ENCODE peak calls at places on chromosomes 2 and 18, in seven cellular contexts. G is GM23338, L is cardiac muscle cell, V is mucosa of descending colon, Q is pancreas, X is transverse colon, J is hepatocyte. I is an unnamed sample.
A peak's percentile ranks its signal among the peaks of the same experiment; 100 is the strongest.

GRCh38 chr2:650343-651310 is 26.6 kb downstream of the TMEM18 start:
- DNase-seq in G (no peak), L (no peak), V (no peak), Q (peak; percentile 7), X (no peak), J (no peak), I (no peak)

GRCh38 chr2:235077046-235077445 is 125.2 kb downstream of the SH3BP4 start:
- DNase-seq in G (no peak), L (no peak), V (no peak), Q (no peak), X (no peak), J (no peak), I (no peak)

GRCh38 chr2:162113771-162114168 is 38.3 kb downstream of the GCG start:
- DNase-seq in G (peak; percentile 2), L (no peak), V (no peak), Q (peak; percentile 39), X (no peak), J (peak; percentile 59), I (no peak)

GRCh38 chr18:62500966-62501591 is 21.7 kb upstream of the ZCCHC2 start:
- DNase-seq in G (no peak), L (no peak), V (no peak), Q (no peak), X (no peak), J (no peak), I (no peak)

GRCh38 chr2:103788346-103788745 is 1026.5 kb downstream of the TMEM182 start:
- DNase-seq in G (peak; percentile 4), L (peak; percentile 7), V (no peak), Q (no peak), X (no peak), J (peak; percentile 5), I (no peak)

GRCh38 chr18:62187543-62188378 is 706 bp downstream of the RELCH start:
- DNase-seq in G (peak; percentile 68), L (peak; percentile 77), V (no peak), Q (peak; percentile 29), X (peak; percentile 47), J (peak; percentile 62), I (no peak)

GRCh38 chr2:222179592-222179991 is 119.2 kb downstream of the PAX3 start:
- DNase-seq in G (no peak), L (peak; percentile 54), V (no peak), Q (no peak), X (no peak), J (no peak), I (no peak)

GRCh38 chr18:35968278-35968880 is 4.1 kb upstream of the RMP24 start:
- DNase-seq in G (no peak), L (no peak), V (no peak), Q (no peak), X (no peak), J (no peak), I (no peak)

GRCh38 chr2:53567073-53567472 is 200.5 kb upstream of the CHAC2 start:
- DNase-seq in G (no peak), L (no peak), V (no peak), Q (no peak), X (no peak), J (no peak), I (no peak)

GRCh38 chr2:200702646-200703118 is 109.0 kb upstream of the BZW1 start:
- DNase-seq in G (no peak), L (no peak), V (no peak), Q (no peak), X (no peak), J (peak; percentile 30), I (no peak)

GRCh38 chr2:30074023-30074422 is 72.8 kb upstream of the YPEL5 start:
- DNase-seq in G (no peak), L (no peak), V (no peak), Q (no peak), X (no peak), J (no peak), I (no peak)

GRCh38 chr2:67322361-67323001 is 74.7 kb upstream of the ETAA1 start:
- DNase-seq in G (peak; percentile 72), L (peak; percentile 70), V (no peak), Q (peak; percentile 75), X (peak; percentile 14), J (peak; percentile 48), I (no peak)

GRCh38 chr2:7953184-7953583 is 728.7 kb upstream of the ID2 start:
- DNase-seq in G (no peak), L (no peak), V (no peak), Q (no peak), X (no peak), J (no peak), I (no peak)

GRCh38 chr2:143844986-143845385 is 674.9 kb downstream of the ZEB2 start:
- DNase-seq in G (no peak), L (no peak), V (no peak), Q (no peak), X (no peak), J (no peak), I (no peak)

GRCh38 chr2:96501471-96501874 is 3.7 kb downstream of the NEURL3 start:
- DNase-seq in G (no peak), L (no peak), V (no peak), Q (no peak), X (no peak), J (peak; percentile 8), I (no peak)

DNA sequence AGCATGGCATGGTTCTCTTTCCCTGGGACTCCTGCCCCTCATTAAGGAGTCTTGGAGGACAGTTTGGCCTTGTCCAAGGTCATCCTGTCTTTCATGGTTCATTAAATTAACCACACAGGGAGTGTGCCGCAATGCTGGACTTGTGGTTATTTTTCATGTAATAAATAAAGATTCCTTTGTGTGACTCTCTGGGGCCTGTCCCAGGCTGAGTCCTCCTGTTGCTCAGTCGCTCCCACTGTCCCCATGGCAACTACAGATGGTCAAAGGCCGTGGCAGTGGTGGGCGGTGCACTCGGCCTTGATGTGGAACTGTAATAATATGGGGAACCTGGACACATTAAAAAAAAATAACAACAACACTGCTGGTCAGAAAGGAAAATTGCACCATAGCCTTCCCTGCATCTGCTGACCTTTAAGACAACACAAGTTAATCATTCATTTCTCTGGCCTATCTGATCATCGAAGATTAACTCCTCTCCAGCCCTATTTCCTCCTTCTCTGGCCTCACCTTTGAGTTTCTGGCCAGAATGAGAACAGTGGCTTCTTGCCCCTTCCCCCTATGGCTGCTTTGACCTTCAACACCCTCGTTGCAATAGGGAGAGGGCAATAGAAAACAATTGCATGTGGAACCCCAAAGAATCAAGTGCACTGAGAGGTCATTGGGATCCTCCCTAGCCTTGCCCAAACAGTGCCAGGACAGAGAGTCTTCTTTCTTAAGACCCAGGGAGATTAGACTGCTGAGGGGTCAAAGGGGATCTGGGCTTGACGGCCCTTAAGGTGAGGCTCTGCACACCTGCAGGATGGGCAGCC is 44.7 kb downstream of the PSD4 start:
- DNase-seq in G (no peak), L (no peak), V (peak; percentile 82), Q (peak; percentile 53), X (peak; percentile 83), J (peak; percentile 83), I (no peak)
- H3K4me1 ChIP-seq in G (no peaks in the 10 kb centered on the region), L (peaks cover 7% of the 10 kb centered on the region), V (peaks cover 24% of the 10 kb centered on the region), Q (no peaks in the 10 kb centered on the region), X (peaks cover 41% of the 10 kb centered on the region), J (peaks cover 24% of the 10 kb centered on the region), I (peaks cover 1% of the 10 kb centered on the region)

GRCh38 chr2:215063526-215063925 is 74.9 kb downstream of the ABCA12 start:
- DNase-seq in G (no peak), L (no peak), V (no peak), Q (no peak), X (no peak), J (no peak), I (no peak)

GRCh38 chr2:215060851-215061541 is 77.4 kb downstream of the ABCA12 start:
- DNase-seq in G (no peak), L (peak; percentile 28), V (no peak), Q (no peak), X (no peak), J (no peak), I (no peak)

GRCh38 chr2:215071676-215072075 is 66.8 kb downstream of the ABCA12 start:
- DNase-seq in G (no peak), L (no peak), V (no peak), Q (no peak), X (no peak), J (no peak), I (no peak)

GRCh38 chr2:215068399-215068798 is 70.0 kb downstream of the ABCA12 start:
- DNase-seq in G (no peak), L (no peak), V (no peak), Q (no peak), X (no peak), J (no peak), I (no peak)

DNA sequence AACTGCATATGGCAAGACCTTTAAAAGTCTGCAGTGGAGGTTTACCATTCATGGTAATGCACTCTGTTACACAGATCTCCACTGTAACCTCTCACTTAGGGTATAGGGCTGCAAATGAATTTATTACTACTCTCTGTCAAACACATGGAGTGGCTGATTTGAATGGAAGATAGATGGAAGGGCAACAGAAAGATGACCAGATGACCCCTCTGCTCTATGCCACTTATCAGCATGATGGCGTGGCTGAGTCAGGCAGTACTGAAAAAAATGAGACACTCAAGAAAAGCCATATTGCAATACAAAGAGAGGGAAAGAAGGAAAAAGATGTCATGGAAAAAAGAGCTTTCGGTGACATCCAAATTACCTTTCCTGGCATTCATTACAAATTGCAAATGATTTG is 72.3 kb downstream of the ABCA12 start:
- DNase-seq in G (no peak), L (no peak), V (no peak), Q (no peak), X (no peak), J (no peak), I (no peak)
- H3K4me1 ChIP-seq in G (no peaks in the 10 kb centered on the region), L (peaks cover 4% of the 10 kb centered on the region), V (no peaks in the 10 kb centered on the region), Q (no peaks in the 10 kb centered on the region), X (no peaks in the 10 kb centered on the region), J (no peaks in the 10 kb centered on the region), I (no peaks in the 10 kb centered on the region)

GRCh38 chr2:63434597-63434996 is 153.7 kb downstream of the WDPCP start:
- DNase-seq in G (no peak), L (no peak), V (no peak), Q (no peak), X (no peak), J (no peak), I (no peak)
- H3K4me1 ChIP-seq in G (no peaks in the 10 kb centered on the region), L (no peaks in the 10 kb centered on the region), V (no peaks in the 10 kb centered on the region), Q (no peaks in the 10 kb centered on the region), X (no peaks in the 10 kb centered on the region), J (no peaks in the 10 kb centered on the region), I (no peaks in the 10 kb centered on the region)

GRCh38 chr2:216111122-216111521 is 2.0 kb downstream of the XRCC5 start:
- DNase-seq in G (no peak), L (no peak), V (no peak), Q (no peak), X (no peak), J (no peak), I (no peak)

GRCh38 chr2:216108967-216109921 is at the start of gene XRCC5:
- DNase-seq in G (peak; percentile 98), L (peak; percentile 98), V (peak; percentile 98), Q (peak; percentile 93), X (peak; percentile 99), J (peak; percentile 98), I (peak; percentile 90)

GRCh38 chr2:216108310-216108966 is 710 bp upstream of the XRCC5 start:
- DNase-seq in G (peak; percentile 53), L (peak; percentile 27), V (no peak), Q (peak; percentile 20), X (no peak), J (peak; percentile 30), I (no peak)

GRCh38 chr2:216109962-216110614 is 940 bp downstream of the XRCC5 start:
- DNase-seq in G (peak; percentile 31), L (peak; percentile 28), V (no peak), Q (no peak), X (no peak), J (peak; percentile 56), I (no peak)

DNA sequence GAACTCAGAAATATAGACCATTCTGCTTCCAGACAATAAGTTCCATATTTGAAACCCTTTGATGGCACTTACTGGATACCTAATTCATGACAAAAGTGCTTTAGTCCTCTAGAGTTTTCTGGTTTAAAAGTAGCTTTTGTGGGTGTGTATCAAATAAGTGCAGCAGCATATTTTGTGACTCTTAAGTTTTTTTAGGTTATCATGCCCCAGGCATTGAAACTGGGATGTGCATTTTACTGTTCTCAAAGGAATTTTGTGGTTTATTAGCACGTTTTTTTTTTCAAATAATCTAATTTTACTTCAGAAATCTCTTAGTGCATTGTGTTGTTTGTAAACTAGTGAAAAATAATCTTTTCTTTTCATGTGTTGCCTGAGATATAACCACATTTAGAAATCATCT is 1.5 kb downstream of the XRCC5 start:
- DNase-seq in G (no peak), L (no peak), V (no peak), Q (no peak), X (no peak), J (no peak), I (no peak)
- H3K4me1 ChIP-seq in G (peaks cover 23% of the 10 kb centered on the region), L (peaks cover 21% of the 10 kb centered on the region), V (peaks cover 18% of the 10 kb centered on the region), Q (peaks cover 9% of the 10 kb centered on the region), X (peaks cover 49% of the 10 kb centered on the region), J (peaks cover 28% of the 10 kb centered on the region), I (no peaks in the 10 kb centered on the region)

I was measured in iPS DF 6.9.